ENCODE peak calls at places on chromosomes 1 and 21, in seven cellular contexts. X is ovary; E is activated CD4-positive, alpha-beta T cell treated with anti-CD3 and anti-CD28 coated beads, Interleukin-2, amount 10 ng/mL, durations not matched to agents 24 days and 14 days; O is GM19239; L is neural crest cell; M is OCI-LY7; D is lower lobe of right lung. F is an unnamed sample.

GRCh38 chr1:77230051-77230450 is 10.8 kb upstream of the PIGK start:
- DNase-seq in O (no peak), M (no peak), X (no peak), E (no peak), L (no peak), D (no peak), F (no peak)

GRCh38 chr1:25683177-25683576 is 66.6 kb downstream of the MAN1C1 start:
- DNase-seq in D (no peak), X (no peak), E (no peak), O (no peak), L (no peak), M (no peak), F (no peak)

GRCh38 chr1:216804107-216804506 is 80.9 kb upstream of the ESRRG start:
- DNase-seq in E (no peak), D (no peak), M (no peak), L (no peak), X (no peak), O (no peak), F (no peak)

GRCh38 chr1:185499986-185500626 is 183.1 kb upstream of the IVNS1ABP start:
- DNase-seq in O (no peak), X (no peak), D (no peak), L (no peak), M (no peak), E (no peak), F (no peak)

GRCh38 chr1:54335396-54336056 is 70.7 kb downstream of the SSBP3 start:
- DNase-seq in L (no peak), O (no peak), M (no peak), D (no peak), X (peak; percentile 81), E (no peak), F (no peak)

GRCh38 chr1:220726634-220727033 is 21.5 kb upstream of the MTARC2 start:
- DNase-seq in L (no peak), E (peak; percentile 53), O (no peak), M (no peak), D (no peak), X (no peak), F (no peak)

GRCh38 chr21:46457801-46458314 is 833 bp upstream of the DIP2A start:
- DNase-seq in X (peak; percentile 45), E (no peak), M (peak; percentile 57), O (no peak), L (no peak), D (peak; percentile 70), F (no peak)

GRCh38 chr1:201090536-201090935 is 21.7 kb downstream of the CACNA1S start:
- DNase-seq in O (no peak), L (no peak), X (no peak), M (no peak), D (no peak), E (no peak), F (no peak)

GRCh38 chr21:28106370-28106890 is 886.2 kb downstream of the LTN1 start:
- DNase-seq in L (no peak), E (no peak), X (no peak), O (no peak), M (no peak), D (no peak), F (no peak)

GRCh38 chr1:175471039-175471800 is 272.2 kb downstream of the TNR start:
- DNase-seq in L (no peak), E (no peak), M (no peak), D (no peak), O (no peak), X (no peak), F (no peak)

GRCh38 chr1:43952731-43953350 is 6.1 kb downstream of the IPO13 start:
- DNase-seq in E (no peak), M (no peak), O (no peak), X (no peak), L (no peak), D (no peak), F (no peak)

GRCh38 chr1:225888898-225889690 is at the start of gene LEFTY1:
- DNase-seq in D (peak; percentile 34), E (no peak), X (no peak), L (no peak), M (no peak), O (no peak), F (no peak)

GRCh38 chr1:50846224-50846839 is 113.7 kb downstream of the FAF1 start:
- DNase-seq in M (no peak), X (no peak), E (no peak), L (no peak), O (no peak), D (peak; percentile 43), F (no peak)

GRCh38 chr1:151146072-151146415 is 387 bp downstream of the SEMA6C start:
- DNase-seq in D (no peak), X (no peak), M (no peak), E (no peak), L (no peak), O (no peak), F (no peak)

GRCh38 chr1:218330043-218330623 is 15.0 kb upstream of the TGFB2 start:
- DNase-seq in M (peak; percentile 45), X (no peak), E (no peak), D (no peak), L (no peak), O (no peak), F (peak; percentile 58)

GRCh38 chr21:43193651-43194302 is 25.0 kb downstream of the CRYAA start:
- DNase-seq in X (no peak), E (no peak), O (no peak), L (no peak), M (peak; percentile 28), D (no peak), F (no peak)

GRCh38 chr1:52403566-52404115 is 582 bp downstream of the ORC1 start:
- DNase-seq in M (peak; percentile 80), E (peak; percentile 90), O (peak; percentile 22), X (no peak), L (no peak), D (no peak), F (peak; percentile 74)

GRCh38 chr1:230268371-230269170 is 157.6 kb downstream of the PGBD5 start:
- DNase-seq in X (peak; percentile 39), E (peak; percentile 65), M (no peak), O (no peak), D (no peak), L (peak; percentile 33), F (peak; percentile 76)

GRCh38 chr1:176866011-176866410 is 298.5 kb downstream of the ASTN1 start:
- DNase-seq in E (no peak), M (no peak), O (no peak), D (no peak), X (no peak), L (no peak), F (no peak)

GRCh38 chr1:174021611-174022079 is 512 bp downstream of the RC3H1 start:
- DNase-seq in X (peak; percentile 51), O (peak; percentile 6), M (peak; percentile 62), D (peak; percentile 68), L (no peak), E (peak; percentile 79), F (peak; percentile 47)

GRCh38 chr21:39971961-39972360 is 104.7 kb downstream of the PCP4 start:
- DNase-seq in L (no peak), E (no peak), D (no peak), O (no peak), X (no peak), M (no peak), F (no peak)

GRCh38 chr1:26787381-26787705 is 407 bp upstream of the PIGV start:
- DNase-seq in D (no peak), M (no peak), L (no peak), E (peak; percentile 92), X (no peak), O (no peak), F (peak; percentile 83)

GRCh38 chr21:45421846-45422775 is 17.1 kb downstream of the COL18A1 start:
- DNase-seq in M (no peak), L (no peak), X (peak; percentile 31), O (no peak), E (no peak), D (peak; percentile 42), F (no peak)

GRCh38 chr1:16905112-16905855 is 9.5 kb downstream of the RNU1-2 start:
- DNase-seq in L (peak; percentile 39), O (peak; percentile 72), D (no peak), E (peak; percentile 85), X (peak; percentile 45), M (peak; percentile 84), F (peak; percentile 71)

GRCh38 chr21:15240846-15241245 is 176.0 kb upstream of the NRIP1 start:
- DNase-seq in M (no peak), E (no peak), L (no peak), X (no peak), O (no peak), D (no peak), F (no peak)

GRCh38 chr1:151621351-151621750 is 9.5 kb downstream of the SNX27 start:
- DNase-seq in D (no peak), L (no peak), X (no peak), M (no peak), E (no peak), O (no peak), F (no peak)

GRCh38 chr1:205442051-205442721 is 13.7 kb downstream of the BLACAT1 start:
- DNase-seq in O (no peak), D (peak; percentile 62), X (no peak), L (no peak), E (no peak), M (no peak), F (no peak)

GRCh38 chr1:1510912-1511532 is 940 bp upstream of the ATAD3A start:
- DNase-seq in X (no peak), D (no peak), M (peak; percentile 83), O (no peak), E (peak; percentile 70), L (no peak), F (no peak)

GRCh38 chr1:77925536-77925935 is 37.1 kb downstream of the NEXN start:
- DNase-seq in O (no peak), L (no peak), X (no peak), M (no peak), E (no peak), D (no peak), F (no peak)

GRCh38 chr1:225825606-225826005 is 15.7 kb downstream of the EPHX1 start:
- DNase-seq in L (no peak), O (no peak), E (no peak), X (no peak), M (no peak), D (no peak), F (no peak)

GRCh38 chr1:168223681-168224515 is 1.9 kb upstream of the SFT2D2 start:
- DNase-seq in D (no peak), E (no peak), X (no peak), M (no peak), L (no peak), O (no peak), F (no peak)

GRCh38 chr1:174077755-174078490 is 55.8 kb upstream of the RC3H1 start:
- DNase-seq in M (no peak), E (no peak), O (no peak), X (no peak), D (no peak), L (no peak), F (no peak)